ENCODE peak calls at places on chromosomes 3 and 15, in nine cellular contexts. One of them, this sample, is unnamed.

GRCh38 chr15:101269479-101270223 is 7.6 kb downstream of the SELENOS start:
- DNase-seq in MG63: peak; percentile 36
- DNase-seq in thoracic aorta: no peak
- DNase-seq in heart left ventricle: peak; percentile 32
- DNase-seq in PC-9: no peak
- DNase-seq in right lobe of liver: no peak
- DNase-seq in astrocyte: no peak
- DNase-seq in adipocyte: peak; percentile 21
- DNase-seq in IMR-90: no peak
- DNase-seq in this sample: no peak

GRCh38 chr3:1082024-1082633 is 10.7 kb upstream of the CNTN6 start:
- DNase-seq in astrocyte: peak; percentile 37
- DNase-seq in MG63: peak; percentile 17
- DNase-seq in adipocyte: peak; percentile 3
- DNase-seq in PC-9: peak; percentile 3
- DNase-seq in right lobe of liver: peak; percentile 27
- DNase-seq in thoracic aorta: no peak
- DNase-seq in IMR-90: peak; percentile 15
- DNase-seq in heart left ventricle: peak; percentile 20
- DNase-seq in this sample: no peak

GRCh38 chr3:126373682-126374601 is 16.7 kb upstream of the KLF15 start:
- DNase-seq in MG63: no peak
- DNase-seq in PC-9: no peak
- DNase-seq in thoracic aorta: no peak
- DNase-seq in adipocyte: peak; percentile 81
- DNase-seq in heart left ventricle: no peak
- DNase-seq in astrocyte: peak; percentile 57
- DNase-seq in IMR-90: peak; percentile 43
- DNase-seq in right lobe of liver: peak; percentile 60
- DNase-seq in this sample: no peak

GRCh38 chr15:92003515-92004067 is 150.1 kb downstream of the SLCO3A1 start:
- DNase-seq in astrocyte: no peak
- DNase-seq in PC-9: no peak
- DNase-seq in adipocyte: no peak
- DNase-seq in IMR-90: no peak
- DNase-seq in right lobe of liver: no peak
- DNase-seq in thoracic aorta: no peak
- DNase-seq in MG63: no peak
- DNase-seq in heart left ventricle: no peak
- DNase-seq in this sample: no peak

GRCh38 chr3:20056727-20057611 is 16.7 kb downstream of the KAT2B start:
- DNase-seq in PC-9: peak; percentile 51
- DNase-seq in thoracic aorta: no peak
- DNase-seq in adipocyte: peak; percentile 60
- DNase-seq in right lobe of liver: no peak
- DNase-seq in MG63: peak; percentile 56
- DNase-seq in heart left ventricle: no peak
- DNase-seq in astrocyte: peak; percentile 71
- DNase-seq in IMR-90: peak; percentile 82
- DNase-seq in this sample: no peak

GRCh38 chr15:44325568-44325967 is 37.0 kb downstream of the GOLM2 start:
- DNase-seq in adipocyte: no peak
- DNase-seq in right lobe of liver: no peak
- DNase-seq in heart left ventricle: no peak
- DNase-seq in MG63: no peak
- DNase-seq in astrocyte: no peak
- DNase-seq in PC-9: no peak
- DNase-seq in IMR-90: no peak
- DNase-seq in thoracic aorta: no peak
- DNase-seq in this sample: no peak

GRCh38 chr15:81948751-81949150 is 97.1 kb downstream of the MEX3B start:
- DNase-seq in astrocyte: no peak
- DNase-seq in IMR-90: peak; percentile 33
- DNase-seq in thoracic aorta: no peak
- DNase-seq in MG63: no peak
- DNase-seq in PC-9: no peak
- DNase-seq in adipocyte: no peak
- DNase-seq in heart left ventricle: no peak
- DNase-seq in right lobe of liver: no peak
- DNase-seq in this sample: no peak

GRCh38 chr3:197466586-197467399 is 89.0 kb downstream of the BDH1 start:
- DNase-seq in adipocyte: peak; percentile 85
- DNase-seq in MG63: peak; percentile 27
- DNase-seq in right lobe of liver: no peak
- DNase-seq in thoracic aorta: no peak
- DNase-seq in heart left ventricle: no peak
- DNase-seq in PC-9: peak; percentile 41
- DNase-seq in astrocyte: peak; percentile 75
- DNase-seq in IMR-90: peak; percentile 72
- DNase-seq in this sample: no peak

GRCh38 chr3:3119393-3119851 is 7.3 kb upstream of the TRNT1 start:
- DNase-seq in adipocyte: no peak
- DNase-seq in MG63: no peak
- DNase-seq in PC-9: no peak
- DNase-seq in IMR-90: no peak
- DNase-seq in astrocyte: no peak
- DNase-seq in right lobe of liver: no peak
- DNase-seq in heart left ventricle: no peak
- DNase-seq in thoracic aorta: no peak
- DNase-seq in this sample: no peak

GRCh38 chr3:38235466-38235865 is 30.1 kb upstream of the SLC22A13 start:
- DNase-seq in heart left ventricle: no peak
- DNase-seq in astrocyte: no peak
- DNase-seq in thoracic aorta: no peak
- DNase-seq in right lobe of liver: no peak
- DNase-seq in PC-9: no peak
- DNase-seq in MG63: no peak
- DNase-seq in IMR-90: no peak
- DNase-seq in adipocyte: no peak
- DNase-seq in this sample: no peak

GRCh38 chr3:39126532-39127071 is 19.1 kb downstream of the TTC21A start:
- DNase-seq in PC-9: peak; percentile 29
- DNase-seq in adipocyte: peak; percentile 57
- DNase-seq in heart left ventricle: no peak
- DNase-seq in astrocyte: no peak
- DNase-seq in right lobe of liver: peak; percentile 30
- DNase-seq in MG63: peak; percentile 32
- DNase-seq in IMR-90: peak; percentile 65
- DNase-seq in thoracic aorta: no peak
- DNase-seq in this sample: no peak

GRCh38 chr15:59847925-59848415 is 156.1 kb upstream of the FOXB1 start:
- DNase-seq in heart left ventricle: no peak
- DNase-seq in right lobe of liver: no peak
- DNase-seq in IMR-90: no peak
- DNase-seq in MG63: no peak
- DNase-seq in thoracic aorta: no peak
- DNase-seq in adipocyte: no peak
- DNase-seq in PC-9: no peak
- DNase-seq in astrocyte: no peak
- DNase-seq in this sample: no peak

GRCh38 chr3:53342353-53342752 is 5.0 kb downstream of the DCP1A start:
- DNase-seq in IMR-90: peak; percentile 16
- DNase-seq in adipocyte: no peak
- DNase-seq in astrocyte: peak; percentile 32
- DNase-seq in MG63: peak; percentile 23
- DNase-seq in thoracic aorta: no peak
- DNase-seq in right lobe of liver: peak; percentile 32
- DNase-seq in heart left ventricle: peak; percentile 30
- DNase-seq in PC-9: no peak
- DNase-seq in this sample: no peak

GRCh38 chr3:73561494-73561893 is 63.2 kb downstream of the PDZRN3 start:
- DNase-seq in right lobe of liver: no peak
- DNase-seq in heart left ventricle: no peak
- DNase-seq in adipocyte: no peak
- DNase-seq in astrocyte: no peak
- DNase-seq in PC-9: no peak
- DNase-seq in IMR-90: no peak
- DNase-seq in thoracic aorta: no peak
- DNase-seq in MG63: no peak
- DNase-seq in this sample: no peak

GRCh38 chr15:60017538-60018199 is 13.6 kb downstream of the FOXB1 start:
- DNase-seq in IMR-90: no peak
- DNase-seq in PC-9: no peak
- DNase-seq in thoracic aorta: no peak
- DNase-seq in MG63: no peak
- DNase-seq in right lobe of liver: no peak
- DNase-seq in adipocyte: no peak
- DNase-seq in heart left ventricle: no peak
- DNase-seq in astrocyte: peak; percentile 58
- DNase-seq in this sample: no peak

GRCh38 chr3:15693340-15693739 is 91.8 kb downstream of the BTD start:
- DNase-seq in right lobe of liver: no peak
- DNase-seq in adipocyte: no peak
- DNase-seq in PC-9: no peak
- DNase-seq in IMR-90: peak; percentile 19
- DNase-seq in heart left ventricle: no peak
- DNase-seq in MG63: no peak
- DNase-seq in astrocyte: peak; percentile 12
- DNase-seq in thoracic aorta: no peak
- DNase-seq in this sample: no peak

GRCh38 chr3:8501388-8502131 is at the start of gene LMCD1:
- DNase-seq in MG63: peak; percentile 93
- DNase-seq in PC-9: peak; percentile 94
- DNase-seq in heart left ventricle: peak; percentile 97
- DNase-seq in adipocyte: peak; percentile 98
- DNase-seq in astrocyte: peak; percentile 95
- DNase-seq in thoracic aorta: peak; percentile 81
- DNase-seq in right lobe of liver: peak; percentile 97
- DNase-seq in IMR-90: peak; percentile 95
- DNase-seq in this sample: peak; percentile 89

GRCh38 chr15:101489633-101490407 is at the start of gene PCSK6:
- DNase-seq in PC-9: peak; percentile 59
- DNase-seq in thoracic aorta: no peak
- DNase-seq in astrocyte: no peak
- DNase-seq in adipocyte: no peak
- DNase-seq in right lobe of liver: peak; percentile 63
- DNase-seq in IMR-90: no peak
- DNase-seq in MG63: peak; percentile 65
- DNase-seq in heart left ventricle: no peak
- DNase-seq in this sample: no peak

DNA sequence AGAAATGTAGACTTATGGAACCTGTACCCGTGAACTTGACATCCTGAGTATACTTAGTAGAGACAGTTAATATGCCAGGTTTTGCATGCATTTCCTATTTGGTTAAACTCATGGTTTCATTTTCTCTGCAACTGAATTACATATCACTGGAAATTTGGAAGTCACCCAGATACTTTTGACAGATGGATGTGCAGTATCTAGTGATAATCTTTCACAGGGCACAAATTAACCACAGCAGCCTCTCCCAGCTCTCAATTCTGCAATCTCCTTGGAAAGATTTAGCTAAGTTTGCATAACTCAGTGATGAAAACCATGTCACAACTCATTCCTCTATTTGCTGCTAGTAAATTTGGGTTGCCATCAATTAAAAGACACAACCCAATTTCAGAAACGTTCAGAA is 162.3 kb upstream of the TPM1 start:
- DNase-seq in right lobe of liver: no peak
- DNase-seq in astrocyte: peak; percentile 55
- DNase-seq in thoracic aorta: no peak
- DNase-seq in PC-9: no peak
- DNase-seq in IMR-90: peak; percentile 37
- DNase-seq in adipocyte: peak; percentile 72
- DNase-seq in heart left ventricle: no peak
- DNase-seq in MG63: no peak
- DNase-seq in this sample: no peak
- H3K4me3 ChIP-seq in right lobe of liver: no peak overlapping the region
- H3K4me3 ChIP-seq in astrocyte: no peak overlapping the region
- H3K4me3 ChIP-seq in thoracic aorta: no peak overlapping the region
- H3K4me3 ChIP-seq in PC-9: no peak overlapping the region
- H3K4me3 ChIP-seq in IMR-90: no peak overlapping the region
- H3K4me3 ChIP-seq in adipocyte: peak overlapping the region; percentile 49
- H3K4me3 ChIP-seq in heart left ventricle: no peak overlapping the region
- H3K4me3 ChIP-seq in MG63: no peak overlapping the region
- H3K4me3 ChIP-seq in this sample: no peak overlapping the region

GRCh38 chr15:96334705-96335428 is 4.4 kb downstream of the NR2F2 start:
- DNase-seq in astrocyte: peak; percentile 16
- DNase-seq in PC-9: no peak
- DNase-seq in IMR-90: no peak
- DNase-seq in right lobe of liver: no peak
- DNase-seq in thoracic aorta: no peak
- DNase-seq in MG63: no peak
- DNase-seq in heart left ventricle: no peak
- DNase-seq in adipocyte: peak; percentile 22
- DNase-seq in this sample: no peak
- H3K27me3 ChIP-seq in astrocyte: no peaks in the 10 kb centered on the region
- H3K27me3 ChIP-seq in PC-9: no peaks in the 10 kb centered on the region
- H3K27me3 ChIP-seq in IMR-90: no peaks in the 10 kb centered on the region
- H3K27me3 ChIP-seq in right lobe of liver: no peaks in the 10 kb centered on the region
- H3K27me3 ChIP-seq in thoracic aorta: no peaks in the 10 kb centered on the region
- H3K27me3 ChIP-seq in MG63: no peaks in the 10 kb centered on the region
- H3K27me3 ChIP-seq in heart left ventricle: no peaks in the 10 kb centered on the region
- H3K27me3 ChIP-seq in adipocyte: no peaks in the 10 kb centered on the region
- H3K27me3 ChIP-seq in this sample: no peaks in the 10 kb centered on the region

DNA sequence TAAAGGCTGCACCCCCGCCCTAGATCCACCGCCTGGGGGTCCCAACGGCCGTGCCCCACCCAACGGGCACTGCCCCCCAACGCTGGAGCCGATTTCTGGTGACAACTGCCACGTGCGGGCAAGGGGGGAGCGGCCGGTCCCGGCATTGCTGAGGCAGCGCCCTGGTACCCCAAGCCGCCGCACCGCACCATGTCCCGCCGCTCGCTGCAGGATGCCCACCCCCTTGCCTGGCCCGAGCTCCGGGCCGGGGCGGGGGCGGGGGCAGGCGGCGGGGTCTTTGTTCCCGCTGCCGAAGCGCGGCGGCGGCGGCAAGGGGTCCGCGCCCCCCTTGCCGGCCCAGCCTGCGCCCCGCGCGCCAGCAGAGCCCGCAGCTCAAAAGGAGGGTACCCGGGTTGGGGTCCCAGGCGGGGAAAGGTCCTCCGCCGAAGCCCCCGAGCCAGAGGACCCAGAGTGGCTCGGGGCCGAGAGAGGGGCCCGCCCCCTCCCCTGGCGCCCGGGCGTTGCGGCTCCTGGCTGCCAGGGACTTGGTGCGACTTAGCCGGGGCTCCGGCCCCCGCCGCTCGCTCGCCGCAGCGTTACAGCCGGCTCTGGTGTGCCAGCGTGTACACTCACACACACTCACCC is 678 bp downstream of the SEMA7A start:
- DNase-seq in PC-9: no peak
- DNase-seq in right lobe of liver: no peak
- DNase-seq in MG63: no peak
- DNase-seq in IMR-90: no peak
- DNase-seq in heart left ventricle: no peak
- DNase-seq in astrocyte: no peak
- DNase-seq in adipocyte: no peak
- DNase-seq in thoracic aorta: no peak
- DNase-seq in this sample: no peak
- H3K4me3 ChIP-seq in PC-9: peak overlapping the region; percentile 69
- H3K4me3 ChIP-seq in right lobe of liver: peak overlapping the region; percentile 74
- H3K4me3 ChIP-seq in MG63: peak overlapping the region; percentile 83
- H3K4me3 ChIP-seq in IMR-90: peak overlapping the region; percentile 98
- H3K4me3 ChIP-seq in heart left ventricle: peak overlapping the region; percentile 90
- H3K4me3 ChIP-seq in astrocyte: peak overlapping the region; percentile 97
- H3K4me3 ChIP-seq in adipocyte: peak overlapping the region; percentile 87
- H3K4me3 ChIP-seq in thoracic aorta: peak overlapping the region; percentile 93
- H3K4me3 ChIP-seq in this sample: peak overlapping the region; percentile 81

GRCh38 chr15:76333720-76334437 is 2.7 kb upstream of the ISL2 start:
- DNase-seq in right lobe of liver: no peak
- DNase-seq in adipocyte: no peak
- DNase-seq in astrocyte: no peak
- DNase-seq in MG63: no peak
- DNase-seq in PC-9: no peak
- DNase-seq in heart left ventricle: no peak
- DNase-seq in thoracic aorta: no peak
- DNase-seq in IMR-90: no peak
- DNase-seq in this sample: no peak
- H3K27me3 ChIP-seq in right lobe of liver: peaks cover 45% of the 10 kb centered on the region
- H3K27me3 ChIP-seq in adipocyte: peaks cover 76% of the 10 kb centered on the region
- H3K27me3 ChIP-seq in astrocyte: peaks cover 68% of the 10 kb centered on the region
- H3K27me3 ChIP-seq in MG63: no peaks in the 10 kb centered on the region
- H3K27me3 ChIP-seq in PC-9: no peaks in the 10 kb centered on the region
- H3K27me3 ChIP-seq in heart left ventricle: peaks cover 52% of the 10 kb centered on the region
- H3K27me3 ChIP-seq in thoracic aorta: peaks cover 35% of the 10 kb centered on the region
- H3K27me3 ChIP-seq in IMR-90: peaks cover 4% of the 10 kb centered on the region
- H3K27me3 ChIP-seq in this sample: peaks cover 26% of the 10 kb centered on the region